ENCODE peak calls at places on chromosomes 12 and 14, in seven cellular contexts. G is suprapubic skin; R is fibroblast of lung; Z is cardiac muscle cell; F is body of pancreas; U is CD4-positive, CD25-positive, alpha-beta regulatory T cell; B is mucosa of descending colon. J is an unnamed sample.

GRCh38 chr12:93705237-93705636 is 28.1 kb downstream of the CRADD start:
- DNase-seq in Z (no peak), G (no peak), U (no peak), R (no peak), B (no peak), F (no peak), J (no peak)

GRCh38 chr12:68317047-68317667 is 15.0 kb downstream of the MDM1 start:
- DNase-seq in G (no peak), B (no peak), R (peak; percentile 80), F (peak; percentile 54), U (peak; percentile 60), Z (peak; percentile 58), J (no peak)

GRCh38 chr14:96830946-96831345 is 33.8 kb downstream of the VRK1 start:
- DNase-seq in U (no peak), B (no peak), Z (no peak), F (no peak), R (no peak), G (no peak), J (no peak)

GRCh38 chr14:62179367-62180018 is 417.3 kb downstream of the SNAPC1 start:
- DNase-seq in F (peak; percentile 79), U (no peak), B (no peak), G (no peak), R (peak; percentile 95), Z (peak; percentile 83), J (peak; percentile 65)

GRCh38 chr12:3545121-3545796 is 54.3 kb downstream of the PRMT8 start:
- DNase-seq in B (no peak), F (no peak), G (no peak), R (no peak), U (no peak), Z (no peak), J (no peak)

GRCh38 chr12:132840536-132840935 is 11.9 kb upstream of the GOLGA3 start:
- DNase-seq in U (no peak), G (no peak), Z (no peak), B (no peak), F (no peak), R (no peak), J (no peak)

GRCh38 chr12:77973579-77973978 is 142.9 kb downstream of the NAV3 start:
- DNase-seq in B (no peak), G (no peak), U (no peak), R (no peak), F (no peak), Z (no peak), J (no peak)

GRCh38 chr14:101561145-101561896 is at the start of gene DIO3:
- DNase-seq in U (no peak), G (no peak), B (peak; percentile 52), F (peak; percentile 27), Z (peak; percentile 93), R (peak; percentile 48), J (no peak)

GRCh38 chr14:71675902-71676291 is 256.3 kb upstream of the RGS6 start:
- DNase-seq in R (no peak), U (no peak), G (no peak), B (no peak), Z (no peak), F (no peak), J (no peak)

GRCh38 chr14:76717508-76717907 is 43.8 kb upstream of the VASH1 start:
- DNase-seq in Z (no peak), F (no peak), G (no peak), B (no peak), R (no peak), U (no peak), J (no peak)

GRCh38 chr12:123075591-123076171 is 75.2 kb downstream of the PITPNM2 start:
- DNase-seq in F (no peak), R (no peak), B (peak; percentile 76), G (no peak), Z (peak; percentile 81), U (peak; percentile 80), J (no peak)

GRCh38 chr14:89266754-89267153 is 150.3 kb downstream of the FOXN3 start:
- DNase-seq in R (peak; percentile 10), Z (no peak), G (no peak), U (no peak), F (no peak), B (no peak), J (no peak)

GRCh38 chr12:43937947-43938346 is 102.1 kb downstream of the TMEM117 start:
- DNase-seq in G (no peak), R (peak; percentile 17), F (no peak), Z (peak; percentile 15), U (no peak), B (no peak), J (no peak)

GRCh38 chr12:72273851-72274284 is 1.7 kb downstream of the TRHDE start:
- DNase-seq in U (no peak), B (no peak), R (peak; percentile 28), G (no peak), Z (no peak), F (peak; percentile 78), J (peak; percentile 28)

GRCh38 chr12:75721790-75722189 is 210.4 kb upstream of the KRR1 start:
- DNase-seq in Z (no peak), B (no peak), F (no peak), G (no peak), R (no peak), U (no peak), J (no peak)

GRCh38 chr12:52020539-52021336 is 14.0 kb downstream of the TAMALIN start:
- DNase-seq in U (peak; percentile 61), R (peak; percentile 57), Z (peak; percentile 83), G (peak; percentile 74), B (no peak), F (peak; percentile 61), J (peak; percentile 56)

GRCh38 chr12:9124346-9125031 is 8.8 kb upstream of the A2M start:
- DNase-seq in U (no peak), B (peak; percentile 44), Z (no peak), F (no peak), R (no peak), G (no peak), J (peak; percentile 51)

GRCh38 chr12:23002381-23002780 is 377.4 kb downstream of the ETNK1 start:
- DNase-seq in F (no peak), U (no peak), R (no peak), B (no peak), G (no peak), Z (no peak), J (no peak)

GRCh38 chr12:108594-108993 is 42.0 kb downstream of the IQSEC3 start:
- DNase-seq in B (no peak), R (no peak), U (no peak), F (peak; percentile 27), G (no peak), Z (peak; percentile 24), J (peak; percentile 41)

GRCh38 chr12:108768591-108769500 is 37.5 kb upstream of the CORO1C start:
- DNase-seq in B (peak; percentile 90), F (peak; percentile 68), G (no peak), R (no peak), Z (peak; percentile 43), U (no peak), J (peak; percentile 73)

GRCh38 chr12:26795899-26796298 is 37.1 kb downstream of the ITPR2 start:
- DNase-seq in B (no peak), Z (no peak), G (no peak), F (no peak), R (no peak), U (no peak), J (no peak)
- H3K4me1 ChIP-seq in B (no peaks in the 10 kb centered on the region), Z (no peaks in the 10 kb centered on the region), G (peaks cover 35% of the 10 kb centered on the region), F (peaks cover 11% of the 10 kb centered on the region), R (peaks cover 4% of the 10 kb centered on the region), U (peaks cover 9% of the 10 kb centered on the region), J (no peaks in the 10 kb centered on the region)

DNA sequence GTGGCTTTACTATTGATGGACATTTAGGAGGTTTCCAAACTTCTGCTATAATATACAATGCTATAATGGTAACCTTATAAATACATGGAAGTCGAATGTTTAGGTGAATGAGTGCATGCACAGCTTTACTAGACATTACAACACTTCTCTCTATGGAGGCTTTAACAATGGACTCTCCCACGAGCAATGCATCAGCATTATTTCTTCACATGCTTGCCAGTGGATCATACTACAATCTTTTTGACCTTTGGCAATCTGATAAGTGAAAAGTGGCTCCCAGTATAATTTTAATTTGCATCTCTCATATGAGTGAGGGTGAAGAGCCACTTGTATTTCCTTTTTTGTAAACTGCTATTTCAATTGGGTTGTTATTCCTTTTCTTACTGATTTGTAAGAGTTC is 18.2 kb downstream of the RDH12 start:
- DNase-seq in Z (no peak), B (no peak), F (no peak), G (no peak), U (no peak), R (no peak), J (no peak)
- H3K4me1 ChIP-seq in Z (no peaks in the 10 kb centered on the region), B (peaks cover 5% of the 10 kb centered on the region), F (peaks cover 18% of the 10 kb centered on the region), G (peaks cover 17% of the 10 kb centered on the region), U (peaks cover 4% of the 10 kb centered on the region), R (no peaks in the 10 kb centered on the region), J (no peaks in the 10 kb centered on the region)

GRCh38 chr12:20442322-20442721 is 74.0 kb downstream of the PDE3A start:
- DNase-seq in Z (no peak), F (no peak), U (no peak), R (no peak), B (no peak), G (no peak), J (no peak)
- H3K4me1 ChIP-seq in Z (peaks cover 5% of the 10 kb centered on the region), F (no peaks in the 10 kb centered on the region), U (no peaks in the 10 kb centered on the region), R (peaks cover 5% of the 10 kb centered on the region), B (peaks cover 13% of the 10 kb centered on the region), G (peaks cover 4% of the 10 kb centered on the region), J (no peaks in the 10 kb centered on the region)

GRCh38 chr12:21913823-21914222 is 27.4 kb downstream of the ABCC9 start:
- DNase-seq in G (no peak), U (no peak), F (no peak), R (peak; percentile 24), Z (no peak), B (no peak), J (no peak)

GRCh38 chr12:21921436-21921835 is 19.8 kb downstream of the ABCC9 start:
- DNase-seq in G (no peak), F (no peak), B (no peak), R (no peak), Z (no peak), U (no peak), J (no peak)

DNA sequence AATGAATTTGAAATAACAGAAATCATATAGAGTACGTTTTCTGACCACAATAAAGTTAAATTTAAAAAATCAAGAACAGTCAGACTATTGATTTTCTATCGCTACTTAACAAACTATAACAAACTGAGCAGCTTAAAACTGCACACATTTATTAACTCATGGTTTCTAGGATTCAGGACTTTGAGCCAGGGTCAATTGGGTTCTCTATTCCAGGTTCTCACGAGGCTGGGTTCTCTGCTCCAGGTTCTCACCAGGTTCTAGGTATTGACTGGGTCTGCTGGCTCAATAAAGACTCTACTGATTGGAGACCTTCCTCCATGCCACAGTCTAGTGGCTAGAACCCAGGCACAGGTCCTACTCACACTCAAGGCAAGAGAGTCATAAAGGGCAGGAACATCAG is 22.8 kb downstream of the ABCC9 start:
- DNase-seq in R (no peak), Z (no peak), U (no peak), G (no peak), F (no peak), B (no peak), J (no peak)
- H3K4me1 ChIP-seq in R (no peaks in the 10 kb centered on the region), Z (no peaks in the 10 kb centered on the region), U (no peaks in the 10 kb centered on the region), G (no peaks in the 10 kb centered on the region), F (peaks cover 4% of the 10 kb centered on the region), B (no peaks in the 10 kb centered on the region), J (no peaks in the 10 kb centered on the region)

GRCh38 chr12:124506832-124507153 is 60.6 kb downstream of the NCOR2 start:
- DNase-seq in U (no peak), G (no peak), R (no peak), Z (no peak), F (no peak), B (no peak), J (no peak)
- H3K4me1 ChIP-seq in U (no peaks in the 10 kb centered on the region), G (peaks cover 94% of the 10 kb centered on the region), R (peaks cover 27% of the 10 kb centered on the region), Z (peaks cover 52% of the 10 kb centered on the region), F (peaks cover 82% of the 10 kb centered on the region), B (peaks cover 24% of the 10 kb centered on the region), J (peaks cover 4% of the 10 kb centered on the region)

J was measured in right lobe of liver.